ENCODE peak calls at places on chromosome 1, in seven cellular contexts. One of them, this sample, is unnamed.

GRCh38 chr1:113983826-113984225 is 4.6 kb downstream of the OLFML3 start:
- DNase-seq in stomach: no peak
- DNase-seq in stimulated activated CD4-positive, alpha-beta T cell treated with anti-CD3 and anti-CD28 coated beads, Interleukin-1b, Interleukin-23, amount 100 ng/mL, for 1 hour: no peak
- DNase-seq in NCI-H1436 treated with DMSO at 0.1 percent for 48 hours: no peak
- DNase-seq in right atrium auricular region: no peak
- DNase-seq in cardiac muscle cell: no peak
- DNase-seq in GM12865: no peak
- DNase-seq in this sample: no peak

GRCh38 chr1:44721521-44722361 is 9.2 kb downstream of the RNU5D-1 start:
- DNase-seq in stomach: peak; percentile 53
- DNase-seq in stimulated activated CD4-positive, alpha-beta T cell treated with anti-CD3 and anti-CD28 coated beads, Interleukin-1b, Interleukin-23, amount 100 ng/mL, for 1 hour: no peak
- DNase-seq in NCI-H1436 treated with DMSO at 0.1 percent for 48 hours: no peak
- DNase-seq in right atrium auricular region: no peak
- DNase-seq in cardiac muscle cell: peak; percentile 81
- DNase-seq in GM12865: peak; percentile 100
- DNase-seq in this sample: peak; percentile 87

GRCh38 chr1:199246716-199247115 is 607.9 kb downstream of the PTPRC start:
- DNase-seq in stomach: no peak
- DNase-seq in stimulated activated CD4-positive, alpha-beta T cell treated with anti-CD3 and anti-CD28 coated beads, Interleukin-1b, Interleukin-23, amount 100 ng/mL, for 1 hour: no peak
- DNase-seq in NCI-H1436 treated with DMSO at 0.1 percent for 48 hours: no peak
- DNase-seq in right atrium auricular region: no peak
- DNase-seq in cardiac muscle cell: no peak
- DNase-seq in GM12865: no peak
- DNase-seq in this sample: no peak

GRCh38 chr1:204348197-204348596 is 11.5 kb downstream of the PLEKHA6 start:
- DNase-seq in stomach: peak; percentile 44
- DNase-seq in stimulated activated CD4-positive, alpha-beta T cell treated with anti-CD3 and anti-CD28 coated beads, Interleukin-1b, Interleukin-23, amount 100 ng/mL, for 1 hour: no peak
- DNase-seq in NCI-H1436 treated with DMSO at 0.1 percent for 48 hours: no peak
- DNase-seq in right atrium auricular region: no peak
- DNase-seq in cardiac muscle cell: no peak
- DNase-seq in GM12865: no peak
- DNase-seq in this sample: no peak

GRCh38 chr1:2107586-2108212 is 57.5 kb downstream of the PRKCZ start:
- DNase-seq in stomach: no peak
- DNase-seq in stimulated activated CD4-positive, alpha-beta T cell treated with anti-CD3 and anti-CD28 coated beads, Interleukin-1b, Interleukin-23, amount 100 ng/mL, for 1 hour: no peak
- DNase-seq in NCI-H1436 treated with DMSO at 0.1 percent for 48 hours: no peak
- DNase-seq in right atrium auricular region: no peak
- DNase-seq in cardiac muscle cell: no peak
- DNase-seq in GM12865: no peak
- DNase-seq in this sample: no peak

GRCh38 chr1:41823453-41823852 is 95.3 kb downstream of the HIVEP3 start:
- DNase-seq in stomach: peak; percentile 44
- DNase-seq in stimulated activated CD4-positive, alpha-beta T cell treated with anti-CD3 and anti-CD28 coated beads, Interleukin-1b, Interleukin-23, amount 100 ng/mL, for 1 hour: no peak
- DNase-seq in NCI-H1436 treated with DMSO at 0.1 percent for 48 hours: no peak
- DNase-seq in right atrium auricular region: no peak
- DNase-seq in cardiac muscle cell: peak; percentile 58
- DNase-seq in GM12865: no peak
- DNase-seq in this sample: no peak

GRCh38 chr1:203776636-203777035 is 11.7 kb downstream of the LAX1 start:
- DNase-seq in stomach: no peak
- DNase-seq in stimulated activated CD4-positive, alpha-beta T cell treated with anti-CD3 and anti-CD28 coated beads, Interleukin-1b, Interleukin-23, amount 100 ng/mL, for 1 hour: no peak
- DNase-seq in NCI-H1436 treated with DMSO at 0.1 percent for 48 hours: no peak
- DNase-seq in right atrium auricular region: no peak
- DNase-seq in cardiac muscle cell: peak; percentile 29
- DNase-seq in GM12865: no peak
- DNase-seq in this sample: no peak

GRCh38 chr1:203268901-203269653 is 36.2 kb upstream of the BTG2 start:
- DNase-seq in stomach: no peak
- DNase-seq in stimulated activated CD4-positive, alpha-beta T cell treated with anti-CD3 and anti-CD28 coated beads, Interleukin-1b, Interleukin-23, amount 100 ng/mL, for 1 hour: no peak
- DNase-seq in NCI-H1436 treated with DMSO at 0.1 percent for 48 hours: peak; percentile 65
- DNase-seq in right atrium auricular region: no peak
- DNase-seq in cardiac muscle cell: peak; percentile 85
- DNase-seq in GM12865: peak; percentile 84
- DNase-seq in this sample: peak; percentile 48

GRCh38 chr1:154329551-154330131 is 4.3 kb downstream of the ATP8B2 start:
- DNase-seq in stomach: no peak
- DNase-seq in stimulated activated CD4-positive, alpha-beta T cell treated with anti-CD3 and anti-CD28 coated beads, Interleukin-1b, Interleukin-23, amount 100 ng/mL, for 1 hour: no peak
- DNase-seq in NCI-H1436 treated with DMSO at 0.1 percent for 48 hours: no peak
- DNase-seq in right atrium auricular region: no peak
- DNase-seq in cardiac muscle cell: no peak
- DNase-seq in GM12865: no peak
- DNase-seq in this sample: no peak

This sample was measured in activated CD4-positive, alpha-beta memory T cell treated with anti-CD3 and anti-CD28 coated beads, Interleukin-2, amount 10 ng/mL, durations not matched to agents 7 days and 5 days.